ENCODE peak calls at places on chromosomes 2 and 18, in eight cellular contexts. One of them, this sample, is unnamed. For H3K4me1, the result is how much of the 10 kb centered on the place peaks cover.

GRCh38 chr18:24054130-24054529 is 39.6 kb downstream of the TTC39C start:
- ATAC-seq in HepG2: no peak
- ATAC-seq in heart left ventricle: no peak
- ATAC-seq in body of pancreas: no peak
- ATAC-seq in A549: no peak
- ATAC-seq in upper lobe of left lung: no peak
- ATAC-seq in gastrocnemius medialis: no peak
- ATAC-seq in GM12878: peak
- ATAC-seq in this sample: no peak

GRCh38 chr2:216195565-216195978 is 86.4 kb downstream of the XRCC5 start:
- ATAC-seq in HepG2: no peak
- ATAC-seq in heart left ventricle: peak
- ATAC-seq in body of pancreas: no peak
- ATAC-seq in A549: peak
- ATAC-seq in upper lobe of left lung: no peak
- ATAC-seq in gastrocnemius medialis: no peak
- ATAC-seq in GM12878: peak
- ATAC-seq in this sample: no peak

GRCh38 chr2:177724398-177725287 is 332.1 kb downstream of the AGPS start:
- ATAC-seq in HepG2: peak
- ATAC-seq in heart left ventricle: peak
- ATAC-seq in body of pancreas: peak
- ATAC-seq in A549: peak
- ATAC-seq in upper lobe of left lung: peak
- ATAC-seq in gastrocnemius medialis: no peak
- ATAC-seq in GM12878: peak
- ATAC-seq in this sample: no peak

GRCh38 chr2:23711979-23712755 is 214.8 kb downstream of the ATAD2B start:
- ATAC-seq in HepG2: peak
- ATAC-seq in heart left ventricle: peak
- ATAC-seq in body of pancreas: no peak
- ATAC-seq in A549: peak
- ATAC-seq in upper lobe of left lung: no peak
- ATAC-seq in gastrocnemius medialis: peak
- ATAC-seq in GM12878: no peak
- ATAC-seq in this sample: no peak

GRCh38 chr2:104857262-104858221 is 3.6 kb downstream of the POU3F3 start:
- ATAC-seq in HepG2: no peak
- ATAC-seq in heart left ventricle: no peak
- ATAC-seq in body of pancreas: no peak
- ATAC-seq in A549: no peak
- ATAC-seq in upper lobe of left lung: no peak
- ATAC-seq in gastrocnemius medialis: no peak
- ATAC-seq in GM12878: no peak
- ATAC-seq in this sample: no peak

GRCh38 chr2:240685771-240686371 is 3.2 kb upstream of the AQP12B start:
- ATAC-seq in HepG2: no peak
- ATAC-seq in heart left ventricle: no peak
- ATAC-seq in body of pancreas: peak
- ATAC-seq in A549: no peak
- ATAC-seq in upper lobe of left lung: no peak
- ATAC-seq in gastrocnemius medialis: no peak
- ATAC-seq in GM12878: peak
- ATAC-seq in this sample: no peak

GRCh38 chr18:35438480-35439234 is 59.1 kb downstream of the INO80C start:
- ATAC-seq in HepG2: no peak
- ATAC-seq in heart left ventricle: no peak
- ATAC-seq in body of pancreas: no peak
- ATAC-seq in A549: no peak
- ATAC-seq in upper lobe of left lung: peak
- ATAC-seq in gastrocnemius medialis: no peak
- ATAC-seq in GM12878: no peak
- ATAC-seq in this sample: no peak

GRCh38 chr2:217249490-217250451 is 389.9 kb upstream of the TNP1 start:
- ATAC-seq in HepG2: no peak
- ATAC-seq in heart left ventricle: peak
- ATAC-seq in body of pancreas: peak
- ATAC-seq in A549: no peak
- ATAC-seq in upper lobe of left lung: no peak
- ATAC-seq in gastrocnemius medialis: no peak
- ATAC-seq in GM12878: no peak
- ATAC-seq in this sample: peak

GRCh38 chr2:49972699-49973098 is 818.4 kb upstream of the FSHR start:
- ATAC-seq in HepG2: no peak
- ATAC-seq in heart left ventricle: no peak
- ATAC-seq in body of pancreas: no peak
- ATAC-seq in A549: no peak
- ATAC-seq in upper lobe of left lung: no peak
- ATAC-seq in gastrocnemius medialis: no peak
- ATAC-seq in GM12878: no peak
- ATAC-seq in this sample: no peak

GRCh38 chr2:31384351-31384750 is 30.2 kb downstream of the XDH start:
- ATAC-seq in HepG2: no peak
- ATAC-seq in heart left ventricle: no peak
- ATAC-seq in body of pancreas: no peak
- ATAC-seq in A549: peak
- ATAC-seq in upper lobe of left lung: peak
- ATAC-seq in gastrocnemius medialis: peak
- ATAC-seq in GM12878: peak
- ATAC-seq in this sample: no peak

GRCh38 chr18:48813833-48814489 is 136.8 kb downstream of the SMAD7 start:
- ATAC-seq in HepG2: no peak
- ATAC-seq in heart left ventricle: peak
- ATAC-seq in body of pancreas: no peak
- ATAC-seq in A549: no peak
- ATAC-seq in upper lobe of left lung: peak
- ATAC-seq in gastrocnemius medialis: no peak
- ATAC-seq in GM12878: peak
- ATAC-seq in this sample: no peak

GRCh38 chr18:48811401-48811800 is 139.4 kb downstream of the SMAD7 start:
- ATAC-seq in HepG2: no peak
- ATAC-seq in heart left ventricle: no peak
- ATAC-seq in body of pancreas: no peak
- ATAC-seq in A549: no peak
- ATAC-seq in upper lobe of left lung: no peak
- ATAC-seq in gastrocnemius medialis: no peak
- ATAC-seq in GM12878: peak
- ATAC-seq in this sample: no peak

GRCh38 chr18:48809365-48809764 is 141.4 kb downstream of the SMAD7 start:
- ATAC-seq in HepG2: no peak
- ATAC-seq in heart left ventricle: no peak
- ATAC-seq in body of pancreas: no peak
- ATAC-seq in A549: no peak
- ATAC-seq in upper lobe of left lung: no peak
- ATAC-seq in gastrocnemius medialis: no peak
- ATAC-seq in GM12878: no peak
- ATAC-seq in this sample: no peak

GRCh38 chr18:48808476-48808875 is 142.3 kb downstream of the SMAD7 start:
- ATAC-seq in HepG2: no peak
- ATAC-seq in heart left ventricle: peak
- ATAC-seq in body of pancreas: no peak
- ATAC-seq in A549: no peak
- ATAC-seq in upper lobe of left lung: no peak
- ATAC-seq in gastrocnemius medialis: no peak
- ATAC-seq in GM12878: no peak
- ATAC-seq in this sample: no peak

GRCh38 chr18:48810805-48811204 is 140.0 kb downstream of the SMAD7 start:
- ATAC-seq in HepG2: no peak
- ATAC-seq in heart left ventricle: no peak
- ATAC-seq in body of pancreas: no peak
- ATAC-seq in A549: no peak
- ATAC-seq in upper lobe of left lung: no peak
- ATAC-seq in gastrocnemius medialis: no peak
- ATAC-seq in GM12878: no peak
- ATAC-seq in this sample: no peak
- TF ChIP-seq POLR2A in HepG2: no peak
- TF ChIP-seq POLR2A in heart left ventricle: no peak
- TF ChIP-seq POLR2A in body of pancreas: no peak
- TF ChIP-seq POLR2A in A549: no peak
- TF ChIP-seq POLR2A in upper lobe of left lung: no peak
- TF ChIP-seq POLR2A in gastrocnemius medialis: no peak
- TF ChIP-seq POLR2A in GM12878: no peak
- TF ChIP-seq POLR2A in this sample: no peak

DNA sequence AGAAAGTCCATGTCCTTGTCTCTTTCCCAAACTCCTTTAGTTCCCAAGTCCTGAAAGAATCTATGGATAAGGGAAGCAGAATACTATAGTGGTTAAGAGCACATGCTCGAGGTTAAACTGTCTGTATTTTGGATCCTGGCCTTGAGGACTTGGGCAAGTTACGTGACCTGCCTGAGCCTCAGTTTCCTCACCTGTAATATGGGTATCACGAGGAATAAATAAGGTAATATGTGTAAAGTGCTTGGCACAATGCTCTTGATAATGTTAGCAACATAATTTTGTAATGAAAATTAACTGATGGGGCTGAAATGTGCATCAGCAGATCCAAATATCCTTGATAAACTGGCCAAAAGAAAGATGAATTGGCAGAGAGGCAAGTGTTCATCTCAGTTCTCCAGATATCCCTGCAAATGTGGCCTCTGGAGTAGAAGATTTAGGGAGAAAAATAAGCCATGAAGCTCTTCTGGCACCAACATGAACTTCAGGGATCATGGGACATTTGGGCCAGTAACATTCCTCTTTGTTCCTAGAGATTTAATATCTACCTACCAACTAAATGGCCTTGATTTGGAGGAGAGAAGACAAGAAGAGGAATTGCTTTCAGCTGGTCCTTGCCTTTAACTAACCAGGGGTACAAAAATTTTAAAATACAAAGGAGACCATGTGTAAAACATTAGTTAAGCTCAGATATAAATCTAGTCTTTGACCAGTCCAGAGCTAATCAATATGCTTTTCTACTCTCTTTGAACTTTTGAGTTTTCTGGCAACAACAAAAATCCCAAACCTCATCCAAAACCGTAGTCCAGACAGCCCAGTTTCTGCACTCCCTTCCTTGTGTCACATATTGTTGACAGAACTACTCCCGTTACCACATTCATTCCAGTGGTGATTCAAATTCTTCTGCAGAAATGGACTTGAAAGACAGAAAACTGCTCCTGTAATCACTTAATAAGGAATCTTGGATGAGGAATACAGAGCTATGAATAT is 52.7 kb upstream of the EML4 start:
- ATAC-seq in HepG2: peak
- ATAC-seq in heart left ventricle: no peak
- ATAC-seq in body of pancreas: peak
- ATAC-seq in A549: peak
- ATAC-seq in upper lobe of left lung: peak
- ATAC-seq in gastrocnemius medialis: no peak
- ATAC-seq in GM12878: no peak
- ATAC-seq in this sample: no peak
- H3K4me1 ChIP-seq in HepG2: half or more
- H3K4me1 ChIP-seq in heart left ventricle: under half
- H3K4me1 ChIP-seq in body of pancreas: under half
- H3K4me1 ChIP-seq in A549: under half
- H3K4me1 ChIP-seq in upper lobe of left lung: under half
- H3K4me1 ChIP-seq in gastrocnemius medialis: under half
- H3K4me1 ChIP-seq in GM12878: under half
- H3K4me1 ChIP-seq in this sample: under half

GRCh38 chr2:101149241-101150192 is 1.7 kb downstream of the TBC1D8 start:
- ATAC-seq in HepG2: peak
- ATAC-seq in heart left ventricle: peak
- ATAC-seq in body of pancreas: no peak
- ATAC-seq in A549: peak
- ATAC-seq in upper lobe of left lung: no peak
- ATAC-seq in gastrocnemius medialis: peak
- ATAC-seq in GM12878: no peak
- ATAC-seq in this sample: no peak

GRCh38 chr2:101150306-101151140 is 659 bp downstream of the TBC1D8 start:
- ATAC-seq in HepG2: peak
- ATAC-seq in heart left ventricle: peak
- ATAC-seq in body of pancreas: peak
- ATAC-seq in A549: peak
- ATAC-seq in upper lobe of left lung: peak
- ATAC-seq in gastrocnemius medialis: peak
- ATAC-seq in GM12878: no peak
- ATAC-seq in this sample: peak

GRCh38 chr2:101151859-101152194 is 645 bp upstream of the TBC1D8 start:
- ATAC-seq in HepG2: peak
- ATAC-seq in heart left ventricle: peak
- ATAC-seq in body of pancreas: no peak
- ATAC-seq in A549: peak
- ATAC-seq in upper lobe of left lung: peak
- ATAC-seq in gastrocnemius medialis: peak
- ATAC-seq in GM12878: peak
- ATAC-seq in this sample: no peak

GRCh38 chr2:101152195-101153076 is 1.3 kb upstream of the TBC1D8 start:
- ATAC-seq in HepG2: peak
- ATAC-seq in heart left ventricle: peak
- ATAC-seq in body of pancreas: no peak
- ATAC-seq in A549: peak
- ATAC-seq in upper lobe of left lung: peak
- ATAC-seq in gastrocnemius medialis: peak
- ATAC-seq in GM12878: peak
- ATAC-seq in this sample: peak

GRCh38 chr2:101151141-101151858 is at the start of gene TBC1D8:
- ATAC-seq in HepG2: peak
- ATAC-seq in heart left ventricle: peak
- ATAC-seq in body of pancreas: peak
- ATAC-seq in A549: peak
- ATAC-seq in upper lobe of left lung: peak
- ATAC-seq in gastrocnemius medialis: peak
- ATAC-seq in GM12878: peak
- ATAC-seq in this sample: peak
- TF ChIP-seq POLR2A in HepG2: peak
- TF ChIP-seq POLR2A in heart left ventricle: peak
- TF ChIP-seq POLR2A in body of pancreas: peak
- TF ChIP-seq POLR2A in A549: peak
- TF ChIP-seq POLR2A in upper lobe of left lung: peak
- TF ChIP-seq POLR2A in gastrocnemius medialis: peak
- TF ChIP-seq POLR2A in GM12878: peak
- TF ChIP-seq POLR2A in this sample: peak

GRCh38 chr2:157786663-157787363 is 89.3 kb downstream of the ACVR1 start:
- ATAC-seq in HepG2: no peak
- ATAC-seq in heart left ventricle: no peak
- ATAC-seq in body of pancreas: no peak
- ATAC-seq in A549: no peak
- ATAC-seq in upper lobe of left lung: peak
- ATAC-seq in gastrocnemius medialis: peak
- ATAC-seq in GM12878: no peak
- ATAC-seq in this sample: peak

GRCh38 chr2:157789161-157789720 is 86.9 kb downstream of the ACVR1 start:
- ATAC-seq in HepG2: no peak
- ATAC-seq in heart left ventricle: peak
- ATAC-seq in body of pancreas: no peak
- ATAC-seq in A549: no peak
- ATAC-seq in upper lobe of left lung: no peak
- ATAC-seq in gastrocnemius medialis: peak
- ATAC-seq in GM12878: no peak
- ATAC-seq in this sample: no peak

GRCh38 chr2:157789933-157790511 is 86.1 kb downstream of the ACVR1 start:
- ATAC-seq in HepG2: peak
- ATAC-seq in heart left ventricle: peak
- ATAC-seq in body of pancreas: peak
- ATAC-seq in A549: no peak
- ATAC-seq in upper lobe of left lung: no peak
- ATAC-seq in gastrocnemius medialis: peak
- ATAC-seq in GM12878: peak
- ATAC-seq in this sample: peak

GRCh38 chr2:157787364-157787938 is 88.7 kb downstream of the ACVR1 start:
- ATAC-seq in HepG2: no peak
- ATAC-seq in heart left ventricle: no peak
- ATAC-seq in body of pancreas: no peak
- ATAC-seq in A549: no peak
- ATAC-seq in upper lobe of left lung: no peak
- ATAC-seq in gastrocnemius medialis: no peak
- ATAC-seq in GM12878: no peak
- ATAC-seq in this sample: no peak

GRCh38 chr2:157788201-157788600 is 87.9 kb downstream of the ACVR1 start:
- ATAC-seq in HepG2: no peak
- ATAC-seq in heart left ventricle: no peak
- ATAC-seq in body of pancreas: no peak
- ATAC-seq in A549: no peak
- ATAC-seq in upper lobe of left lung: no peak
- ATAC-seq in gastrocnemius medialis: no peak
- ATAC-seq in GM12878: no peak
- ATAC-seq in this sample: no peak
- H3K4me1 ChIP-seq in HepG2: under half
- H3K4me1 ChIP-seq in heart left ventricle: under half
- H3K4me1 ChIP-seq in body of pancreas: half or more
- H3K4me1 ChIP-seq in A549: half or more
- H3K4me1 ChIP-seq in upper lobe of left lung: under half
- H3K4me1 ChIP-seq in gastrocnemius medialis: half or more
- H3K4me1 ChIP-seq in GM12878: under half
- H3K4me1 ChIP-seq in this sample: under half

This sample was measured in gastroesophageal sphincter.